ENCODE peak calls at places on chromosome 1, in seven cellular contexts. H is GM23248, P is OCI-LY7, X is keratinocyte, A is mesendoderm, Q is DND-41, R is MM.1S. J is an unnamed sample.
A peak's percentile ranks its signal among the peaks of the same experiment; 100 is the strongest.

GRCh38 chr1:185480545-185480944 is 163.5 kb upstream of the IVNS1ABP start:
- DNase-seq in A (no peak), R (no peak), P (no peak), Q (no peak), X (no peak), H (peak; percentile 64), J (no peak)

GRCh38 chr1:14304381-14304865 is 294.1 kb upstream of the KAZN start:
- DNase-seq in H (peak; percentile 69), P (no peak), Q (no peak), X (no peak), A (no peak), R (no peak), J (no peak)

GRCh38 chr1:108877858-108878257 is 1.1 kb downstream of the GPSM2 start:
- DNase-seq in X (no peak), P (peak; percentile 36), A (peak; percentile 3), H (peak; percentile 53), R (no peak), Q (no peak), J (no peak)

GRCh38 chr1:186093437-186093836 is 281.6 kb downstream of the TPR start:
- DNase-seq in X (no peak), R (no peak), Q (no peak), P (no peak), H (peak; percentile 25), A (no peak), J (no peak)

GRCh38 chr1:84833198-84833597 is 59.8 kb downstream of the LPAR3 start:
- DNase-seq in X (no peak), P (no peak), H (no peak), R (no peak), Q (no peak), A (no peak), J (no peak)

GRCh38 chr1:228001738-228002535 is 4.9 kb upstream of the WNT3A start:
- DNase-seq in P (no peak), Q (no peak), X (no peak), A (no peak), H (no peak), R (no peak), J (no peak)

GRCh38 chr1:181680332-181680731 is 197.0 kb downstream of the CACNA1E start:
- DNase-seq in P (no peak), H (no peak), Q (no peak), X (no peak), A (no peak), R (no peak), J (no peak)

GRCh38 chr1:206537141-206537540 is 29.8 kb downstream of the RASSF5 start:
- DNase-seq in A (no peak), X (no peak), H (no peak), Q (no peak), P (no peak), R (no peak), J (peak; percentile 34)

GRCh38 chr1:217273866-217274265 is 357.0 kb downstream of the GPATCH2 start:
- DNase-seq in R (no peak), P (no peak), H (peak; percentile 31), A (no peak), X (no peak), Q (no peak), J (no peak)

GRCh38 chr1:98781906-98782305 is 120.4 kb downstream of the SNX7 start:
- DNase-seq in A (no peak), P (no peak), R (no peak), H (no peak), X (no peak), Q (no peak), J (no peak)

GRCh38 chr1:109539676-109540075 is at the start of gene GPR61:
- DNase-seq in R (no peak), H (no peak), P (no peak), Q (no peak), X (no peak), A (no peak), J (peak; percentile 46)

GRCh38 chr1:17955302-17956285 is 152.0 kb upstream of the IGSF21 start:
- DNase-seq in A (no peak), X (no peak), Q (no peak), R (no peak), P (no peak), H (no peak), J (no peak)

GRCh38 chr1:61083014-61083798 is 845 bp downstream of the NFIA start:
- DNase-seq in H (peak; percentile 77), A (no peak), Q (no peak), P (peak; percentile 18), X (no peak), R (no peak), J (peak; percentile 35)

GRCh38 chr1:214670098-214670497 is 67.1 kb downstream of the CENPF start:
- DNase-seq in A (no peak), H (peak; percentile 6), Q (no peak), P (no peak), R (no peak), X (no peak), J (no peak)

GRCh38 chr1:202802998-202803932 is 5.0 kb downstream of the KDM5B start:
- DNase-seq in Q (no peak), X (no peak), H (peak; percentile 84), A (peak; percentile 71), R (no peak), P (no peak), J (peak; percentile 31)

GRCh38 chr1:26126321-26127084 is 14.9 kb downstream of the PDIK1L start:
- DNase-seq in Q (peak; percentile 77), A (peak; percentile 48), R (peak; percentile 93), X (no peak), P (peak; percentile 79), H (no peak), J (no peak)

GRCh38 chr1:115413208-115413607 is 75.2 kb upstream of the NGF start:
- DNase-seq in A (no peak), Q (no peak), R (no peak), P (no peak), H (no peak), X (no peak), J (no peak)

GRCh38 chr1:1462318-1462966 is 9.1 kb upstream of the ATAD3B start:
- DNase-seq in Q (no peak), R (peak; percentile 71), H (peak; percentile 32), X (peak; percentile 7), P (peak; percentile 89), A (peak; percentile 16), J (no peak)
- H3K4me2 ChIP-seq in Q (no peak overlapping the region), R (peak overlapping the region; percentile 96), H (no peak overlapping the region), X (peak overlapping the region; percentile 45), P (peak overlapping the region; percentile 54), A (no peak overlapping the region), J (no peak overlapping the region)

GRCh38 chr1:4599951-4600481 is 54.4 kb upstream of the AJAP1 start:
- DNase-seq in P (no peak), X (no peak), Q (no peak), H (no peak), A (no peak), R (no peak), J (no peak)

GRCh38 chr1:4601986-4602385 is 52.4 kb upstream of the AJAP1 start:
- DNase-seq in P (no peak), Q (no peak), A (no peak), X (no peak), H (no peak), R (no peak), J (no peak)

GRCh38 chr1:4600615-4601460 is 53.6 kb upstream of the AJAP1 start:
- DNase-seq in P (no peak), H (no peak), X (no peak), R (no peak), Q (no peak), A (no peak), J (no peak)

GRCh38 chr1:4598561-4598960 is 55.8 kb upstream of the AJAP1 start:
- DNase-seq in A (no peak), P (no peak), H (no peak), Q (no peak), R (no peak), X (no peak), J (no peak)

GRCh38 chr1:4599521-4599920 is 54.9 kb upstream of the AJAP1 start:
- DNase-seq in R (no peak), X (no peak), H (no peak), Q (no peak), P (no peak), A (no peak), J (no peak)
- H3K79me2 ChIP-seq in R (no peaks in the 10 kb centered on the region), X (no peaks in the 10 kb centered on the region), H (no peaks in the 10 kb centered on the region), Q (no peaks in the 10 kb centered on the region), P (no peaks in the 10 kb centered on the region), A (no peaks in the 10 kb centered on the region), J (no peaks in the 10 kb centered on the region)

DNA sequence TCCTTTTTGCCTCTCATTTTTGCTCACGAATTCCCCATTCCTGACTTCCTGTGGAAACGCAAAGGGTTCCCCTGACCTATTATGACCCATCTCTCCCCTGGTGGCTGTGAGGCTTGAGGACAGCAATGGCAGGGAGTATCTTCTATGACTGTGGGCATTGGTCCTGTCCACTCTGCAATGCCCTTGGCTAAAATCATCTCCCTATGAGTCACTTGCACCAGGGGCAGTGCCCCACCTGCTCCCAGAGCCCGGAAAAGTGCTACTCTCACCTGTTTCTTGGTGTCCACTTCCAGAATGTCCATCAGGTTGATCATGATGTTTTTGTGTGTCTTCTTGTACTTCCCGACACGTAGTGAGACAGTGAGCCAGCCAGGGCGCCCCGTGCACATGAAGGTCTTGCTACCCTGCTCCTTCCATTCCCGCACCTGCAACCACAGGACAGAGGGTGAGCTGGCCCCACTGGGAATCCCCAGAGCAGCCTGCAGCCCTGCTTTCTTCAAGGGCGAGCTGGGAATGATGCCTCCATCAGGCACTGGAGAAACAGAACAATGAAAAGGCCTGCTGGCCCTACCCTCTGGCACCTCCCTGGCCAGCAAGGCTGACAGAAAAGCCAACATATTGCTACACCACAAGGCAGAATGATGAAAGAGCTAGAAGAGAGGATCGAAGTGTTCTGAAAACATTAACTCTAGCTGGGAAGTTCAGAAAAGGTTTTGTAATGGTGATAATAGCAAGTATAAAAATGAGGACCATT is 3.5 kb downstream of the DHCR24 start:
- DNase-seq in R (no peak), Q (no peak), P (no peak), A (no peak), H (peak; percentile 62), X (no peak), J (no peak)
- H3K4me2 ChIP-seq in R (no peak overlapping the region), Q (peak overlapping the region; percentile 80), P (no peak overlapping the region), A (no peak overlapping the region), H (peak overlapping the region; percentile 56), X (peak overlapping the region; percentile 83), J (peak overlapping the region; percentile 98)

GRCh38 chr1:179142889-179143299 is 61.0 kb downstream of the TOR3A start:
- DNase-seq in R (no peak), X (peak; percentile 81), A (peak; percentile 67), Q (no peak), P (no peak), H (peak; percentile 98), J (no peak)

GRCh38 chr1:179146476-179146875 is 64.6 kb downstream of the TOR3A start:
- DNase-seq in H (no peak), R (no peak), X (no peak), A (peak; percentile 57), P (no peak), Q (no peak), J (no peak)

GRCh38 chr1:179143332-179143731 is 61.5 kb downstream of the TOR3A start:
- DNase-seq in R (no peak), P (no peak), H (peak; percentile 95), Q (no peak), X (no peak), A (no peak), J (no peak)

GRCh38 chr1:179145521-179145920 is 63.7 kb downstream of the TOR3A start:
- DNase-seq in A (no peak), Q (no peak), H (no peak), P (no peak), R (no peak), X (no peak), J (no peak)

DNA sequence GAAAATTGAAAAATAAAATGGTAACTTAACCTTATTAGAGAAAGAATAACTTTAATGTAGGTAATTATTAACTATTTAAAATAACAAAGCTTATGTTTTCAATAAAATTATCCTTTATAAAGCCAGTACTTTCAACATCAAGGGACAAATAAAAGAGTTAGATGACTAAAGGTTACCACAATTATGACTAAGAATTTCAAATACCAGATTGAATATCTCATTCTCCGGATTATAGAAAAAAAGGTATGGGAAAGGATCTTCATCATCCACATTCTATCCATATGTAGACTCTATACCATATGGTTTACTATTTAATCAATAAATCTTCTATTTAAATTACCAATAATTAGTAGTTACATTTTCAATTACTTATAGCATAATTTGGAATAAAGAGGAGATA is 62.8 kb downstream of the TOR3A start:
- DNase-seq in A (no peak), H (peak; percentile 78), X (no peak), P (no peak), Q (no peak), R (no peak), J (no peak)
- H3K79me2 ChIP-seq in A (no peaks in the 10 kb centered on the region), H (peaks cover 89% of the 10 kb centered on the region), X (peaks cover 48% of the 10 kb centered on the region), P (no peaks in the 10 kb centered on the region), Q (peaks cover 5% of the 10 kb centered on the region), R (peaks cover 17% of the 10 kb centered on the region), J (peaks cover 51% of the 10 kb centered on the region)

J was measured in GM23338.